ENCODE peak calls at places on chromosomes 6 and 20, in nine cellular contexts. F is iPS-NIHi11; I is NCI-H1417 treated with DMSO at 0.1 percent for 48 hours; V is astrocyte of the spinal cord; L is NCI-H774; P is H7; M is activated CD8-positive, alpha-beta memory T cell treated with anti-CD3 and anti-CD28 coated beads for 1 hour; N is renal cortical epithelial cell; Z is AG20443. D is an unnamed sample.

GRCh38 chr6:79868098-79868722 is 79.1 kb downstream of the ELOVL4 start:
- DNase-seq in Z (peak), V (peak), P (peak), N (peak), F (peak), I (peak), M (no peak), L (peak), D (peak)

GRCh38 chr6:43673444-43674063 is 14.0 kb downstream of the MRPS18A start:
- DNase-seq in Z (no peak), N (no peak), F (no peak), M (no peak), I (no peak), V (no peak), L (no peak), P (no peak), D (no peak)

GRCh38 chr6:82006027-82006738 is 241.4 kb downstream of the IBTK start:
- DNase-seq in P (no peak), I (no peak), L (peak), F (peak), Z (no peak), M (no peak), V (peak), N (peak), D (peak)

GRCh38 chr6:147724454-147724853 is 216.0 kb downstream of the SAMD5 start:
- DNase-seq in Z (no peak), I (no peak), N (no peak), V (no peak), F (peak), L (no peak), P (peak), M (no peak), D (no peak)

GRCh38 chr6:2793491-2794151 is 28.4 kb downstream of the WRNIP1 start:
- DNase-seq in F (no peak), V (peak), M (no peak), N (no peak), Z (no peak), P (no peak), I (no peak), L (no peak), D (no peak)

GRCh38 chr6:11093065-11093590 is 506 bp upstream of the SMIM13 start:
- DNase-seq in I (peak), Z (no peak), F (peak), L (no peak), P (no peak), V (no peak), N (peak), M (no peak), D (peak)

GRCh38 chr20:42961771-42962170 is 227.9 kb downstream of the PTPRT start:
- DNase-seq in Z (no peak), I (no peak), M (no peak), L (no peak), F (no peak), P (peak), V (no peak), N (no peak), D (no peak)

GRCh38 chr6:105137388-105137787 is 42.4 kb downstream of the POPDC3 start:
- DNase-seq in Z (peak), F (peak), M (no peak), N (no peak), I (no peak), V (peak), P (no peak), L (peak), D (no peak)

GRCh38 chr6:131029661-131030297 is 33.3 kb downstream of the EPB41L2 start:
- DNase-seq in P (peak), I (no peak), L (no peak), Z (peak), V (peak), M (no peak), N (peak), F (peak), D (no peak)

GRCh38 chr20:44098256-44098630 is 88.7 kb downstream of the JPH2 start:
- DNase-seq in I (no peak), P (no peak), F (no peak), M (no peak), Z (no peak), L (no peak), V (no peak), N (no peak), D (no peak)

GRCh38 chr20:4014031-4014474 is 1.3 kb downstream of the RNF24 start:
- DNase-seq in M (no peak), N (peak), F (peak), I (peak), P (no peak), Z (peak), V (peak), L (peak), D (peak)

GRCh38 chr6:11536795-11537194 is 754 bp upstream of the TMEM170B start:
- DNase-seq in Z (no peak), V (no peak), N (no peak), M (no peak), F (peak), I (no peak), L (no peak), P (peak), D (peak)

GRCh38 chr6:33173228-33174180 is 18.8 kb downstream of the COL11A2 start:
- DNase-seq in I (no peak), Z (no peak), P (peak), N (no peak), F (no peak), M (no peak), V (no peak), L (no peak), D (no peak)

GRCh38 chr20:4305091-4305490 is 289.7 kb upstream of the RNF24 start:
- DNase-seq in L (no peak), Z (no peak), P (no peak), V (no peak), I (no peak), M (no peak), N (no peak), F (no peak), D (no peak)

GRCh38 chr20:52959125-52959524 is 13.0 kb upstream of the TSHZ2 start:
- DNase-seq in F (no peak), L (peak), Z (no peak), I (peak), V (peak), P (no peak), N (no peak), M (no peak), D (no peak)

GRCh38 chr6:138722425-138723371 is 50.9 kb upstream of the CCDC28A start:
- DNase-seq in F (no peak), V (peak), I (no peak), M (no peak), Z (peak), P (no peak), N (peak), L (no peak), D (no peak)

GRCh38 chr6:37551446-37551845 is 51.8 kb upstream of the CCDC167 start:
- DNase-seq in M (no peak), P (no peak), F (no peak), N (no peak), L (no peak), I (no peak), Z (no peak), V (no peak), D (no peak)

GRCh38 chr6:102390541-102390940 is 997.0 kb downstream of the GRIK2 start:
- DNase-seq in M (no peak), N (no peak), Z (no peak), L (no peak), V (no peak), I (no peak), P (no peak), F (no peak), D (no peak)

GRCh38 chr6:7727150-7727950 is 1.5 kb downstream of the BMP6 start:
- DNase-seq in L (no peak), P (peak), M (no peak), I (no peak), N (no peak), Z (peak), V (no peak), F (peak), D (peak)

GRCh38 chr20:63210011-63210605 is 5.8 kb downstream of the YTHDF1 start:
- DNase-seq in N (no peak), V (no peak), I (no peak), F (no peak), P (no peak), Z (no peak), L (no peak), M (no peak), D (no peak)

GRCh38 chr20:19981091-19981490 is 36.1 kb upstream of the NAA20 start:
- DNase-seq in P (no peak), Z (no peak), N (peak), I (no peak), L (no peak), M (no peak), F (no peak), V (peak), D (no peak)

GRCh38 chr20:44911264-44911921 is 1.5 kb downstream of the PABPC1L start:
- DNase-seq in V (peak), M (peak), I (no peak), F (peak), P (peak), N (peak), L (no peak), Z (peak), D (peak)

GRCh38 chr6:44305200-44305725 is 7.9 kb downstream of the AARS2 start:
- DNase-seq in M (no peak), P (no peak), N (no peak), Z (no peak), V (no peak), F (no peak), I (no peak), L (no peak), D (no peak)

GRCh38 chr20:10433014-10433622 is 904 bp downstream of the MKKS start:
- DNase-seq in N (no peak), P (no peak), Z (no peak), V (no peak), I (no peak), F (no peak), M (no peak), L (no peak), D (no peak)

GRCh38 chr20:35085477-35086225 is 7.0 kb downstream of the TRPC4AP start:
- DNase-seq in P (no peak), N (no peak), I (no peak), M (no peak), V (no peak), F (no peak), L (no peak), Z (no peak), D (no peak)

GRCh38 chr6:28710466-28711191 is 184.9 kb downstream of the GPX5 start:
- DNase-seq in L (no peak), Z (no peak), F (peak), I (no peak), M (no peak), P (no peak), N (no peak), V (peak), D (no peak)

GRCh38 chr6:105675715-105676397 is 273.0 kb upstream of the PREP start:
- DNase-seq in M (no peak), F (peak), Z (peak), I (peak), V (peak), L (peak), N (peak), P (peak), D (no peak)

GRCh38 chr6:167560673-167561569 is 236.0 kb downstream of the TTLL2 start:
- DNase-seq in L (no peak), Z (no peak), V (no peak), F (peak), P (peak), I (no peak), M (no peak), N (no peak), D (no peak)

GRCh38 chr6:166839569-166839968 is 116.8 kb downstream of the RNASET2 start:
- DNase-seq in F (no peak), L (no peak), V (no peak), M (no peak), N (no peak), I (no peak), P (no peak), Z (no peak), D (no peak)

GRCh38 chr20:58054744-58055373 is 173.6 kb downstream of the ANKRD60 start:
- DNase-seq in M (no peak), F (no peak), I (no peak), P (peak), Z (peak), L (no peak), N (no peak), V (peak), D (no peak)

GRCh38 chr6:32190054-32190945 is at the start of gene PBX2:
- DNase-seq in I (peak), N (peak), V (peak), Z (peak), L (peak), F (peak), P (peak), M (peak), D (peak)

GRCh38 chr20:57398901-57399535 is 7.8 kb downstream of the RBM38 start:
- DNase-seq in F (no peak), I (no peak), M (no peak), L (no peak), Z (no peak), P (peak), N (no peak), V (no peak), D (no peak)

GRCh38 chr6:134619789-134620188 is 301.9 kb upstream of the SGK1 start:
- DNase-seq in Z (peak), V (peak), M (no peak), P (no peak), N (peak), L (no peak), I (no peak), F (no peak), D (peak)

GRCh38 chr20:34604980-34605788 is 46.7 kb downstream of the MAP1LC3A start:
- DNase-seq in V (peak), F (no peak), I (no peak), N (peak), M (no peak), L (no peak), P (no peak), Z (peak), D (no peak)

GRCh38 chr6:135382182-135382628 is 115.3 kb downstream of the AHI1 start:
- DNase-seq in L (no peak), V (no peak), M (no peak), I (no peak), Z (no peak), N (no peak), F (no peak), P (no peak), D (no peak)

GRCh38 chr6:77034161-77034560 is 429.1 kb downstream of the HTR1B start:
- DNase-seq in P (no peak), F (peak), Z (peak), I (no peak), V (peak), N (peak), L (no peak), M (no peak), D (no peak)

GRCh38 chr6:111129003-111129402 is 41.7 kb downstream of the SLC16A10 start:
- DNase-seq in L (no peak), N (peak), V (peak), F (no peak), Z (no peak), I (no peak), M (no peak), P (no peak), D (no peak)

GRCh38 chr6:158353851-158354508 is 41.7 kb downstream of the TULP4 start:
- DNase-seq in F (no peak), I (no peak), M (no peak), Z (no peak), P (no peak), V (peak), L (no peak), N (no peak), D (no peak)

D was measured in MM.1S.